ENCODE peak calls at places on chromosomes 12 and 14, in nine cellular contexts. K is colonic mucosa; S is activated B cell treated with CpG ODN at 0.5 μM for 24 hours; O is thyroid gland; N is CD8-positive, alpha-beta T cell; T is right atrium auricular region; M is GM10248; H is fibroblast of pulmonary artery; C is IMR-90. U is an unnamed sample.

GRCh38 chr14:61280092-61280525 is 1.0 kb downstream of the TMEM30B start:
- DNase-seq in K (peak), S (no peak), O (no peak), N (no peak), T (no peak), M (no peak), H (no peak), C (no peak), U (no peak)

GRCh38 chr14:98433436-98433835 is 838.6 kb downstream of the BCL11B start:
- DNase-seq in K (no peak), S (no peak), O (no peak), N (no peak), T (no peak), M (no peak), H (no peak), C (no peak), U (no peak)

GRCh38 chr12:92044435-92044834 is 101.2 kb downstream of the BTG1 start:
- DNase-seq in K (no peak), S (no peak), O (no peak), N (no peak), T (no peak), M (no peak), H (no peak), C (no peak), U (no peak)

GRCh38 chr14:104614126-104614812 is 9.7 kb upstream of the TMEM179 start:
- DNase-seq in K (no peak), S (no peak), O (no peak), N (no peak), T (no peak), M (no peak), H (no peak), C (no peak), U (no peak)

GRCh38 chr12:49811136-49811535 is 17.1 kb downstream of the NCKAP5L start:
- DNase-seq in K (no peak), S (no peak), O (no peak), N (no peak), T (no peak), M (no peak), H (no peak), C (no peak), U (no peak)

GRCh38 chr12:78018939-78019338 is 188.2 kb downstream of the NAV3 start:
- DNase-seq in K (no peak), S (no peak), O (no peak), N (no peak), T (no peak), M (no peak), H (peak), C (peak), U (no peak)

GRCh38 chr12:42568952-42569916 is 20.3 kb downstream of the PRICKLE1 start:
- DNase-seq in K (no peak), S (no peak), O (no peak), N (no peak), T (no peak), M (peak), H (peak), C (peak), U (no peak)

GRCh38 chr14:24851837-24852236 is 198.1 kb downstream of the STXBP6 start:
- DNase-seq in K (no peak), S (no peak), O (no peak), N (no peak), T (no peak), M (no peak), H (peak), C (peak), U (no peak)

GRCh38 chr12:14417717-14418116 is 52.2 kb downstream of the ATF7IP start:
- DNase-seq in K (peak), S (no peak), O (peak), N (peak), T (peak), M (no peak), H (peak), C (peak), U (peak)

GRCh38 chr14:69987416-69988144 is 108.4 kb downstream of the SMOC1 start:
- DNase-seq in K (no peak), S (no peak), O (no peak), N (no peak), T (no peak), M (no peak), H (no peak), C (no peak), U (peak)

GRCh38 chr14:103657466-103657865 is 28.5 kb downstream of the KLC1 start:
- DNase-seq in K (no peak), S (no peak), O (no peak), N (no peak), T (no peak), M (no peak), H (peak), C (peak), U (no peak)

GRCh38 chr14:86973177-86973576 is 1019.8 kb downstream of the GALC start:
- DNase-seq in K (no peak), S (no peak), O (no peak), N (no peak), T (no peak), M (no peak), H (no peak), C (no peak), U (no peak)

GRCh38 chr12:88509347-88509746 is 70.9 kb downstream of the KITLG start:
- DNase-seq in K (no peak), S (no peak), O (no peak), N (no peak), T (no peak), M (no peak), H (no peak), C (peak), U (no peak)

GRCh38 chr12:29634057-29634456 is 136.6 kb upstream of the OVCH1 start:
- DNase-seq in K (no peak), S (no peak), O (no peak), N (no peak), T (no peak), M (no peak), H (peak), C (peak), U (no peak)

GRCh38 chr14:97426776-97427175 is 629.6 kb downstream of the VRK1 start:
- DNase-seq in K (no peak), S (no peak), O (no peak), N (no peak), T (no peak), M (no peak), H (no peak), C (no peak), U (no peak)

GRCh38 chr14:60753264-60754126 is 18.9 kb downstream of the MNAT1 start:
- DNase-seq in K (no peak), S (no peak), O (no peak), N (peak), T (no peak), M (peak), H (no peak), C (peak), U (no peak)

GRCh38 chr14:91237219-91237618 is 7.3 kb downstream of the GPR68 start:
- DNase-seq in K (no peak), S (no peak), O (no peak), N (no peak), T (no peak), M (no peak), H (peak), C (peak), U (no peak)

GRCh38 chr12:47817272-47818006 is 2.3 kb downstream of the HDAC7 start:
- DNase-seq in K (no peak), S (no peak), O (no peak), N (no peak), T (no peak), M (no peak), H (no peak), C (no peak), U (no peak)

GRCh38 chr14:69355955-69356321 is 42.2 kb downstream of the ERH start:
- DNase-seq in K (no peak), S (no peak), O (peak), N (no peak), T (peak), M (no peak), H (peak), C (peak), U (no peak)

GRCh38 chr12:109113661-109114321 is 2.6 kb upstream of the ACACB start:
- DNase-seq in K (no peak), S (no peak), O (peak), N (no peak), T (no peak), M (no peak), H (peak), C (no peak), U (no peak)

GRCh38 chr14:81384900-81385299 is 15.2 kb downstream of the STON2 start:
- DNase-seq in K (no peak), S (no peak), O (peak), N (no peak), T (no peak), M (no peak), H (no peak), C (no peak), U (no peak)

GRCh38 chr14:73754911-73755360 is 40.8 kb upstream of the PNMA1 start:
- DNase-seq in K (no peak), S (no peak), O (peak), N (no peak), T (no peak), M (no peak), H (peak), C (peak), U (no peak)

GRCh38 chr14:75088566-75089373 is 19.3 kb downstream of the ZC2HC1C start:
- DNase-seq in K (peak), S (no peak), O (peak), N (peak), T (no peak), M (peak), H (peak), C (peak), U (peak)

GRCh38 chr14:72518809-72519377 is 375.0 kb downstream of the DPF3 start:
- DNase-seq in K (no peak), S (no peak), O (no peak), N (peak), T (peak), M (peak), H (no peak), C (no peak), U (no peak)

GRCh38 chr12:72330784-72331183 is 58.6 kb downstream of the TRHDE start:
- DNase-seq in K (no peak), S (no peak), O (no peak), N (no peak), T (no peak), M (no peak), H (no peak), C (no peak), U (no peak)

GRCh38 chr12:21353487-21353886 is 18.8 kb upstream of the SLCO1A2 start:
- DNase-seq in K (no peak), S (no peak), O (no peak), N (no peak), T (no peak), M (no peak), H (no peak), C (no peak), U (no peak)

GRCh38 chr12:66119229-66119869 is 11.2 kb downstream of the LLPH start:
- DNase-seq in K (no peak), S (no peak), O (no peak), N (no peak), T (no peak), M (no peak), H (no peak), C (peak), U (no peak)

GRCh38 chr12:54015210-54015931 is 6.6 kb downstream of the HOXC8 start:
- DNase-seq in K (no peak), S (no peak), O (no peak), N (no peak), T (no peak), M (no peak), H (no peak), C (no peak), U (no peak)

GRCh38 chr12:120928864-120929652 is 24.9 kb upstream of the SPPL3 start:
- DNase-seq in K (peak), S (no peak), O (peak), N (no peak), T (no peak), M (no peak), H (no peak), C (no peak), U (no peak)

GRCh38 chr14:64800000-64800399 is 79.7 kb downstream of the SPTB start:
- DNase-seq in K (peak), S (no peak), O (peak), N (no peak), T (no peak), M (no peak), H (peak), C (peak), U (no peak)

GRCh38 chr12:50147281-50147680 is 19.9 kb downstream of the CERS5 start:
- DNase-seq in K (no peak), S (no peak), O (no peak), N (no peak), T (no peak), M (no peak), H (no peak), C (no peak), U (no peak)

GRCh38 chr14:89364316-89364715 is 52.7 kb downstream of the FOXN3 start:
- DNase-seq in K (peak), S (no peak), O (no peak), N (no peak), T (no peak), M (no peak), H (no peak), C (no peak), U (no peak)

GRCh38 chr14:64639340-64639821 is 64.8 kb upstream of the PLEKHG3 start:
- DNase-seq in K (no peak), S (no peak), O (no peak), N (no peak), T (no peak), M (no peak), H (no peak), C (peak), U (no peak)

GRCh38 chr14:83217492-83217891 is 1683.8 kb upstream of the SEL1L start:
- DNase-seq in K (peak), S (no peak), O (peak), N (no peak), T (no peak), M (no peak), H (peak), C (peak), U (no peak)
- TF ChIP-seq CTCF in K (no peak), S (no peak), O (no peak), N (no peak), T (no peak), M (no peak), H (no peak), C (peak), U (no peak)

DNA sequence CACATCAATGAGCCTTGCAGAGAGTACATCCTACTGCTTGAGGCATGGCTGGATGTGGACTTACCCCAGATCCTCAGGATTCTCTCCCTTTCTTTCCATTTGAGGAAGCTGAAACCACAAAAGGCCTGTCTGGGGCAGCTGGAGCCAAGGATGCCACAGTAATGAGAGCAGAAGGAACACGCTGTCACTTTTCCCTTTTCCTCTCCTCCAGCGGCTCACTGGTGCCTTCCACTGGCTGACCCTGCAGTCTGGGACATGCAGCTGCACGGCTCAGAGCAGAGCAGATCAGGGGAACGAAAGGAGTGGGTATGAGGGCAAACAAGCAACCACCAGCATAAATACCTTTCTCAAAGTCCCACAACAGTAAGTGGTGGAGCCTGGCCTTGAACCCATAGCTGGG is 78.2 kb downstream of the GAS2L3 start:
- DNase-seq in K (no peak), S (no peak), O (no peak), N (no peak), T (no peak), M (no peak), H (no peak), C (no peak), U (no peak)
- TF ChIP-seq CTCF in K (no peak), S (no peak), O (no peak), N (no peak), T (no peak), M (no peak), H (no peak), C (no peak), U (no peak)

DNA sequence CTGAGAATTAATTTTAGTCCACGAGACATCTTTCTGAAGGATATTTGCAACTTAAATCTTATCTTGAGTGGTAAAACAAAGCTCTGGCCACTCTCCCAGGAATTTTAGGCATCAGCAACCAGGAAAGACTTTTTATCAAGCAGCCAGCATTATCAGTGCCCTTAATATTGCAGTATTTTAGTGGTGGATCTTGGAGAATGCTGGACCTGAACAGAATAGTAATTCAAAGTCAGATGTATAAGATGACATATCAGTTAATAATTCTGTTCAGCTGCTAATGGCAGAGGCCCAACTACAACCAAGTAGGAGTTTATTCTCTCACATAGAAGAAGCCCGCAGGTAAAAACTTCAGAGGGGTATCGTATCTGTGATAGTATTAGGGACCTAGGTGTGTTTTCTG is 59.0 kb upstream of the CRY1 start:
- DNase-seq in K (no peak), S (no peak), O (no peak), N (no peak), T (no peak), M (no peak), H (no peak), C (peak), U (no peak)
- TF ChIP-seq CTCF in K (no peak), S (no peak), O (no peak), N (no peak), T (no peak), M (no peak), H (no peak), C (no peak), U (no peak)

DNA sequence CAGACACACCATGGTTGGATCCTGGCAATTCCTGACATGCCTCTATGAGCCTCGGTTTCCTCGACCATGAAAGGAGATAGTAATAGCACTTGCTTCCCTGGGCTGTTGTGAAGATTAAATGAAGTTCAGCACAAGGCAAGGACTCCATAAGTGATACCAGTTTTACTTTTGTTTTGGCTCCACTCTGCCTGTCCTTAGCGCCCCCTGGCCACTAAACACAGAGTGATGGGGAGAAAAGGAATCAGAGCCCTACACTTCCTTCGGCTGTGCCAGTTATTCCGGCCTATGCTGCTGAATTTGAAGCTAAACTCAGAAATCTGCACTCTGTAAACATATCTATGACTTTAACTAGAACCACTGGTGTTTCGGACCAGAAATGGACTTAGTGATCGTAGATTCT is 173.8 kb downstream of the C12orf75 start:
- DNase-seq in K (no peak), S (no peak), O (no peak), N (no peak), T (no peak), M (no peak), H (no peak), C (no peak), U (no peak)
- TF ChIP-seq CTCF in K (no peak), S (no peak), O (no peak), N (no peak), T (no peak), M (no peak), H (no peak), C (no peak), U (no peak)

DNA sequence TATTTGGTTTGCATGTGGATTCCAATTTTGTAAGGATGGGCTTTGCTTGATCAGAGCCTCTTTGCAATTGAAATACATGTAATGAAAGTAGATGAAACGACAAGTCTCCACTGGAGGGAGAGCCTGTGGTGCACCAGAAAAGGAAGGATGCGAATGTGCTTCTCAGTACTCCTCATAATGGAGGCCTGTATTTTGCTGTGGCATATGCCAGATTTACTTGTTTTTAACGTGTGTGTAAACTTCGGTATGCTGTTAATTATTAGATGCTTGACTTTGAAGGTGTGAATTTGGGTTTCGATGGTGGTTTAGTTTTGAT is 2.8 kb downstream of the DYRK2 start:
- DNase-seq in K (peak), S (no peak), O (no peak), N (no peak), T (no peak), M (peak), H (peak), C (peak), U (no peak)
- TF ChIP-seq CTCF in K (peak), S (no peak), O (no peak), N (no peak), T (peak), M (peak), H (peak), C (peak), U (peak)

GRCh38 chr12:40645361-40645760 is 46.9 kb upstream of the CNTN1 start:
- DNase-seq in K (no peak), S (no peak), O (no peak), N (no peak), T (no peak), M (no peak), H (no peak), C (no peak), U (no peak)
- TF ChIP-seq CTCF in K (no peak), S (no peak), O (no peak), N (no peak), T (no peak), M (no peak), H (no peak), C (no peak), U (no peak)